ENCODE peak calls at places on chromosomes 11 and 22, in four cellular contexts. X is cardiac fibroblast; Y is M059J; G is stimulated activated naive CD8-positive, alpha-beta T cell treated with anti-CD3 and anti-CD28 coated beads, Interleukin-15, Interleukin-2, amounts not matched to agents 100 U/mL and 50 U/mL, for 24 hours. T is an unnamed sample.

GRCh38 chr22:18085188-18085587 is 7.4 kb downstream of the PEX26 start:
- DNase-seq in X (peak), Y (no peak), G (no peak), T (no peak)

GRCh38 chr11:134264966-134265365 is 11.2 kb upstream of the GLB1L3 start:
- DNase-seq in X (no peak), Y (no peak), G (no peak), T (no peak)

GRCh38 chr22:44403166-44403565 is 90.4 kb upstream of the SHISAL1 start:
- DNase-seq in X (no peak), Y (no peak), G (no peak), T (no peak)

GRCh38 chr11:91790873-91791468 is 433.6 kb upstream of the FAT3 start:
- DNase-seq in X (peak), Y (no peak), G (no peak), T (no peak)

GRCh38 chr11:119907122-119907933 is 178.3 kb upstream of the NECTIN1 start:
- DNase-seq in X (no peak), Y (no peak), G (no peak), T (no peak)

GRCh38 chr11:17366491-17366890 is 14.9 kb downstream of the NCR3LG1 start:
- DNase-seq in X (no peak), Y (no peak), G (no peak), T (no peak)

GRCh38 chr11:46504817-46505613 is 88.8 kb downstream of the AMBRA1 start:
- DNase-seq in X (no peak), Y (peak), G (no peak), T (peak)

GRCh38 chr22:49838771-49839717 is 11.4 kb upstream of the BRD1 start:
- DNase-seq in X (no peak), Y (peak), G (peak), T (no peak)

GRCh38 chr11:64876835-64877341 is 1.5 kb downstream of the EHD1 start:
- DNase-seq in X (peak), Y (peak), G (peak), T (peak)

T was measured in adipocyte.